ENCODE peak calls at places on chromosomes 3 and 15, in six cellular contexts. Y, C, H, G, K and F are unnamed samples.

GRCh38 chr3:33636125-33636855 is 81.8 kb downstream of the CLASP2 start:
- DNase-seq in Y (peak; percentile 44), C (no peak), H (peak; percentile 29), G (peak; percentile 31), K (peak; percentile 56), F (peak; percentile 56)

GRCh38 chr3:31615071-31615875 is 82.5 kb downstream of the STT3B start:
- DNase-seq in Y (no peak), C (no peak), H (no peak), G (no peak), K (no peak), F (no peak)

GRCh38 chr3:14352002-14352627 is 50.3 kb upstream of the SLC6A6 start:
- DNase-seq in Y (no peak), C (no peak), H (no peak), G (no peak), K (peak; percentile 44), F (peak; percentile 19)

GRCh38 chr15:61853195-61853594 is 207.1 kb downstream of the VPS13C start:
- DNase-seq in Y (no peak), C (no peak), H (no peak), G (no peak), K (no peak), F (no peak)

GRCh38 chr3:113629941-113630340 is 66.5 kb downstream of the USF3 start:
- DNase-seq in Y (no peak), C (no peak), H (no peak), G (no peak), K (no peak), F (no peak)

GRCh38 chr15:68220967-68221366 is 8.6 kb downstream of the CLN6 start:
- DNase-seq in Y (no peak), C (no peak), H (no peak), G (no peak), K (no peak), F (no peak)

GRCh38 chr3:40847571-40847992 is 322.8 kb downstream of the ZNF621 start:
- DNase-seq in Y (peak; percentile 56), C (no peak), H (no peak), G (no peak), K (peak; percentile 45), F (peak; percentile 29)

GRCh38 chr3:18808423-18808822 is 339.9 kb upstream of the KCNH8 start:
- DNase-seq in Y (no peak), C (no peak), H (no peak), G (no peak), K (no peak), F (no peak)

GRCh38 chr15:60695713-60696522 is 217.0 kb upstream of the ICE2 start:
- DNase-seq in Y (no peak), C (peak; percentile 86), H (no peak), G (peak; percentile 79), K (no peak), F (no peak)